ENCODE peak calls at places on chromosome 21, in nine cellular contexts. U is heart right ventricle, Z is GM06990, O is IMR-90, D is astrocyte, M is sigmoid colon, R is stomach, Q is OCI-LY7, V is thyroid gland. K is an unnamed sample.
A peak's percentile ranks its signal among the peaks of the same experiment; 100 is the strongest.

GRCh38 chr21:16113052-16113715 is 383.4 kb downstream of the USP25 start:
- DNase-seq in U (no peak), Z (no peak), O (peak; percentile 16), D (no peak), M (no peak), R (no peak), Q (no peak), V (peak; percentile 65), K (no peak)

GRCh38 chr21:43608225-43608624 is 51.1 kb downstream of the HSF2BP start:
- DNase-seq in U (no peak), Z (no peak), O (peak; percentile 86), D (peak; percentile 94), M (no peak), R (no peak), Q (no peak), V (no peak), K (no peak)

GRCh38 chr21:46424062-46424591 is 34.6 kb upstream of the DIP2A start:
- DNase-seq in U (no peak), Z (no peak), O (no peak), D (no peak), M (no peak), R (no peak), Q (no peak), V (no peak), K (peak; percentile 52)

GRCh38 chr21:27407296-27407695 is 440.4 kb upstream of the ADAMTS5 start:
- DNase-seq in U (no peak), Z (no peak), O (no peak), D (no peak), M (no peak), R (no peak), Q (no peak), V (no peak), K (no peak)

GRCh38 chr21:45264919-45265515 is 22.7 kb downstream of the POFUT2 start:
- DNase-seq in U (no peak), Z (no peak), O (no peak), D (no peak), M (peak; percentile 57), R (peak; percentile 21), Q (no peak), V (no peak), K (no peak)

GRCh38 chr21:33518899-33519298 is 23.0 kb downstream of the GART start:
- DNase-seq in U (no peak), Z (no peak), O (no peak), D (no peak), M (no peak), R (no peak), Q (no peak), V (no peak), K (no peak)

GRCh38 chr21:39575778-39576177 is 37.0 kb upstream of the B3GALT5 start:
- DNase-seq in U (no peak), Z (no peak), O (no peak), D (peak; percentile 30), M (no peak), R (no peak), Q (no peak), V (no peak), K (no peak)

GRCh38 chr21:29102791-29103257 is 27.6 kb upstream of the MAP3K7CL start:
- DNase-seq in U (no peak), Z (no peak), O (peak; percentile 61), D (peak; percentile 27), M (no peak), R (no peak), Q (no peak), V (no peak), K (no peak)

GRCh38 chr21:41559658-41560599 is 52.0 kb upstream of the TMPRSS2 start:
- DNase-seq in U (no peak), Z (no peak), O (no peak), D (peak; percentile 75), M (no peak), R (peak; percentile 53), Q (no peak), V (no peak), K (peak; percentile 29)

GRCh38 chr21:44969965-44970755 is 30.3 kb downstream of the SLX9 start:
- DNase-seq in U (no peak), Z (no peak), O (peak; percentile 87), D (peak; percentile 37), M (peak; percentile 77), R (no peak), Q (no peak), V (no peak), K (no peak)

GRCh38 chr21:43864313-43864805 is 664 bp upstream of the AGPAT3 start:
- DNase-seq in U (peak; percentile 52), Z (peak; percentile 72), O (peak; percentile 16), D (no peak), M (peak; percentile 70), R (peak; percentile 79), Q (no peak), V (peak; percentile 81), K (peak; percentile 51)

GRCh38 chr21:22758478-22758877 is 1760.3 kb downstream of the NCAM2 start:
- DNase-seq in U (no peak), Z (no peak), O (no peak), D (no peak), M (no peak), R (no peak), Q (no peak), V (no peak), K (no peak)

GRCh38 chr21:45404726-45405270 is at the start of gene COL18A1:
- DNase-seq in U (peak; percentile 82), Z (no peak), O (peak; percentile 42), D (no peak), M (peak; percentile 85), R (peak; percentile 52), Q (no peak), V (peak; percentile 74), K (peak; percentile 37)

GRCh38 chr21:37166733-37167132 is 93.7 kb downstream of the TTC3 start:
- DNase-seq in U (no peak), Z (no peak), O (no peak), D (no peak), M (no peak), R (no peak), Q (peak; percentile 33), V (peak; percentile 7), K (no peak)
- TF ChIP-seq CTCF in U (peak; percentile 26), Z (peak; percentile 35), O (peak; percentile 11), D (no peak), M (no peak), R (no peak), Q (peak; percentile 70), V (peak; percentile 43), K (peak; percentile 32)

GRCh38 chr21:38333290-38334272 is 76.8 kb downstream of the KCNJ15 start:
- DNase-seq in U (peak; percentile 40), Z (no peak), O (no peak), D (no peak), M (no peak), R (no peak), Q (no peak), V (peak; percentile 42), K (no peak)
- TF ChIP-seq CTCF in U (peak; percentile 41), Z (peak; percentile 36), O (peak; percentile 42), D (peak; percentile 7), M (no peak), R (no peak), Q (no peak), V (no peak), K (no peak)

GRCh38 chr21:25867041-25867440 is 132.3 kb downstream of the GABPA start:
- DNase-seq in U (no peak), Z (no peak), O (no peak), D (no peak), M (no peak), R (no peak), Q (no peak), V (no peak), K (no peak)

GRCh38 chr21:25870084-25870483 is 135.3 kb downstream of the GABPA start:
- DNase-seq in U (no peak), Z (no peak), O (no peak), D (no peak), M (no peak), R (no peak), Q (no peak), V (no peak), K (no peak)

GRCh38 chr21:25872271-25872670 is 137.5 kb downstream of the GABPA start:
- DNase-seq in U (no peak), Z (no peak), O (no peak), D (no peak), M (no peak), R (no peak), Q (no peak), V (no peak), K (no peak)

DNA sequence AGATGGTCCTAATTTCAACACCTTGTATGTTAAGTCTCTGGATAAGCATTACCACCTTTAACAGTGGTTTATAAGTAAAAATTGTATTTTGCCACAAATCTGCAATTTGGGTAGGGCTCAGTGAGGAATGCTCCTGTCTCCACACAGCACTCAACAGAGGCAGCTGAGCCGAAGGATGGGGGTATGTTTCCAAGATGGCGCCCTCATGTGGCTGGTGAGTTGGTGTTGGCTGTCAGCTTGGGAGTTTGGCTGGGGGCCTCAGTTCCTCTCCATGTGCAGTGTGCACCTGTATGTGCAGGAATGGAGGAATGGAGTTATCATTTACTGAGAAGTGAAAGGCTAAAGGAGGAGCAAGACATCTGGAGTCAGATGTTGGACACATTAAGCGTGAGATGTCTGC is 136.8 kb downstream of the GABPA start:
- DNase-seq in U (no peak), Z (no peak), O (no peak), D (no peak), M (no peak), R (no peak), Q (peak; percentile 2), V (no peak), K (peak; percentile 20)
- TF ChIP-seq CTCF in U (no peak), Z (peak; percentile 18), O (peak; percentile 6), D (no peak), M (no peak), R (no peak), Q (peak; percentile 45), V (no peak), K (no peak)

DNA sequence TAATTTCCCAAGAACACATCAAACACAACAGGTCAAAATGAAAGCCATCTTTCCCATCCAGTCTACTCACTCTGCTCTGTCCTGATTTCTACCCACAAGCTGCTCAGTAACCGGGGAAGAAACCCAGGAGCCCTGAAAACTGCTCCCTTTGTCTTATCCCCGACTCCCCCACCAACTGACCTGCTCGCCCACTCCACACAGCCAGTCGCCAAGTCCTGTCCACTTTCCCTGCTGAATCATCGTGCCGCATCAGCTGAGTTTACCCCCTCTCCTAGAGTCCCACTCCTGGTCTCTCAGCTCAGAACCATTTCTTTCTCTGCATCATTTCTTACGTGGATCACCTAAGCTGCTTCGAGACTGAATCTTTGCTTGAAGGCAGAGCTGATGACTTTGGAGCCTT is 11.2 kb upstream of the RCAN1 start:
- DNase-seq in U (no peak), Z (no peak), O (no peak), D (no peak), M (no peak), R (no peak), Q (no peak), V (no peak), K (no peak)
- TF ChIP-seq CTCF in U (no peak), Z (no peak), O (no peak), D (no peak), M (no peak), R (no peak), Q (no peak), V (no peak), K (no peak)

GRCh38 chr21:31548688-31549087 is 110.8 kb upstream of the SOD1 start:
- DNase-seq in U (no peak), Z (no peak), O (no peak), D (no peak), M (no peak), R (no peak), Q (no peak), V (no peak), K (no peak)
- TF ChIP-seq CTCF in U (no peak), Z (peak; percentile 16), O (no peak), D (no peak), M (no peak), R (no peak), Q (no peak), V (no peak), K (no peak)